ENCODE peak calls at places on chromosome 4, in eight cellular contexts. R is PC-9; K is LHCN-M2; H is stimulated activated CD8-positive, alpha-beta memory T cell treated with anti-CD3 and anti-CD28 coated beads, Interleukin-7, amount 100 ng/mL, for 24 hours; E is omental fat pad; Y is activated CD4-positive, CD25-positive, alpha-beta regulatory T cell treated with anti-CD3 and anti-CD28 coated beads, Interleukin-2, amount 50 U/mL, for 72 hours; D is memory B cell; W is fibroblast of villous mesenchyme. P is an unnamed sample.

GRCh38 chr4:64417974-64418373 is 8.7 kb upstream of the TECRL start:
- DNase-seq in R (no peak), K (no peak), H (no peak), E (no peak), Y (no peak), D (no peak), W (no peak), P (no peak)

GRCh38 chr4:8439168-8439567 is 1.4 kb downstream of the ACOX3 start:
- DNase-seq in R (no peak), K (no peak), H (no peak), E (no peak), Y (no peak), D (no peak), W (peak; percentile 89), P (no peak)

GRCh38 chr4:6582889-6583504 is 8.0 kb downstream of the MAN2B2 start:
- DNase-seq in R (no peak), K (peak; percentile 31), H (no peak), E (no peak), Y (no peak), D (no peak), W (peak; percentile 20), P (no peak)

GRCh38 chr4:7828011-7828720 is 111.5 kb downstream of the AFAP1 start:
- DNase-seq in R (peak; percentile 65), K (peak; percentile 95), H (peak; percentile 18), E (peak; percentile 46), Y (no peak), D (no peak), W (peak; percentile 100), P (no peak)

GRCh38 chr4:25439913-25440477 is 62.9 kb downstream of the ANAPC4 start:
- DNase-seq in R (peak; percentile 45), K (peak; percentile 60), H (peak; percentile 11), E (peak; percentile 50), Y (peak; percentile 39), D (peak; percentile 42), W (peak; percentile 69), P (no peak)

GRCh38 chr4:16591867-16592266 is 306.6 kb downstream of the LDB2 start:
- DNase-seq in R (no peak), K (no peak), H (no peak), E (no peak), Y (no peak), D (no peak), W (no peak), P (no peak)

GRCh38 chr4:36326610-36327009 is 45.2 kb downstream of the DTHD1 start:
- DNase-seq in R (no peak), K (no peak), H (no peak), E (no peak), Y (no peak), D (no peak), W (no peak), P (no peak)

GRCh38 chr4:75505630-75506029 is 8.6 kb downstream of the RCHY1 start:
- DNase-seq in R (no peak), K (no peak), H (no peak), E (no peak), Y (no peak), D (no peak), W (no peak), P (no peak)

GRCh38 chr4:93842512-93843252 is 14.1 kb downstream of the ATOH1 start:
- DNase-seq in R (no peak), K (no peak), H (no peak), E (no peak), Y (no peak), D (no peak), W (no peak), P (no peak)

GRCh38 chr4:134089885-134090284 is 111.7 kb downstream of the PABPC4L start:
- DNase-seq in R (no peak), K (no peak), H (no peak), E (no peak), Y (no peak), D (no peak), W (no peak), P (no peak)

GRCh38 chr4:37095925-37096324 is 148.6 kb upstream of the NWD2 start:
- DNase-seq in R (no peak), K (no peak), H (no peak), E (no peak), Y (no peak), D (no peak), W (no peak), P (no peak)

GRCh38 chr4:82785248-82786003 is 13.2 kb downstream of the SCD5 start:
- DNase-seq in R (peak; percentile 53), K (peak; percentile 97), H (no peak), E (no peak), Y (no peak), D (no peak), W (peak; percentile 57), P (no peak)

GRCh38 chr4:24560770-24561415 is 23.5 kb downstream of the DHX15 start:
- DNase-seq in R (no peak), K (no peak), H (no peak), E (no peak), Y (no peak), D (no peak), W (peak; percentile 33), P (no peak)

GRCh38 chr4:64158648-64159326 is 250.5 kb downstream of the TECRL start:
- DNase-seq in R (peak; percentile 35), K (peak; percentile 18), H (peak; percentile 5), E (peak; percentile 36), Y (no peak), D (no peak), W (peak; percentile 39), P (no peak)

GRCh38 chr4:19580090-19580489 is 671.6 kb upstream of the SLIT2 start:
- DNase-seq in R (no peak), K (no peak), H (no peak), E (no peak), Y (no peak), D (no peak), W (peak; percentile 80), P (no peak)

GRCh38 chr4:124640037-124640730 is 72.3 kb downstream of the ANKRD50 start:
- DNase-seq in R (peak; percentile 66), K (peak; percentile 92), H (no peak), E (no peak), Y (no peak), D (no peak), W (peak; percentile 30), P (no peak)

GRCh38 chr4:183586824-183587223 is 72.2 kb downstream of the RWDD4 start:
- DNase-seq in R (no peak), K (no peak), H (no peak), E (no peak), Y (no peak), D (no peak), W (no peak), P (no peak)

GRCh38 chr4:77751764-77752163 is 67.4 kb downstream of the CNOT6L start:
- DNase-seq in R (no peak), K (no peak), H (no peak), E (no peak), Y (no peak), D (no peak), W (no peak), P (no peak)

GRCh38 chr4:182448281-182449151 is 205.3 kb downstream of the TENM3 start:
- DNase-seq in R (peak; percentile 57), K (peak; percentile 88), H (peak; percentile 8), E (peak; percentile 59), Y (no peak), D (peak; percentile 12), W (peak; percentile 87), P (no peak)

GRCh38 chr4:139866270-139866962 is 200.8 kb downstream of the MGST2 start:
- DNase-seq in R (no peak), K (no peak), H (no peak), E (no peak), Y (no peak), D (no peak), W (no peak), P (no peak)

GRCh38 chr4:106444557-106444956 is 76.0 kb upstream of the GIMD1 start:
- DNase-seq in R (no peak), K (peak; percentile 55), H (no peak), E (no peak), Y (no peak), D (no peak), W (no peak), P (no peak)

GRCh38 chr4:77072195-77072753 is 3.5 kb downstream of the CCNI start:
- DNase-seq in R (peak; percentile 29), K (no peak), H (no peak), E (no peak), Y (no peak), D (no peak), W (no peak), P (no peak)

GRCh38 chr4:15719506-15719905 is 16.6 kb downstream of the BST1 start:
- DNase-seq in R (no peak), K (no peak), H (no peak), E (no peak), Y (no peak), D (no peak), W (peak; percentile 65), P (peak; percentile 63)

GRCh38 chr4:147037089-147037488 is 91.4 kb upstream of the TTC29 start:
- DNase-seq in R (no peak), K (no peak), H (no peak), E (no peak), Y (no peak), D (no peak), W (no peak), P (no peak)

GRCh38 chr4:37434469-37434868 is 189.9 kb downstream of the NWD2 start:
- DNase-seq in R (no peak), K (no peak), H (no peak), E (no peak), Y (no peak), D (no peak), W (peak; percentile 5), P (no peak)

GRCh38 chr4:99649778-99650177 is 7.8 kb downstream of the C4orf54 start:
- DNase-seq in R (no peak), K (no peak), H (no peak), E (no peak), Y (no peak), D (no peak), W (no peak), P (no peak)